ENCODE peak calls at places on chromosomes 5 and 9, in seven cellular contexts. L is cardiac muscle cell, M is nephron progenitor cell, T is tibial artery, R is breast epithelium, H is GM12865, B is bronchial epithelial cell. V is an unnamed sample.

GRCh38 chr9:76458903-76459690 is at the start of gene GCNT1:
- DNase-seq in L (peak; percentile 88), M (peak; percentile 95), T (peak; percentile 87), R (peak; percentile 74), H (peak; percentile 91), B (peak; percentile 82), V (peak; percentile 99)

GRCh38 chr5:141711687-141712086 is 29.7 kb upstream of the ARAP3 start:
- DNase-seq in L (no peak), M (no peak), T (no peak), R (no peak), H (no peak), B (no peak), V (no peak)

GRCh38 chr5:107554776-107555424 is 115.8 kb downstream of the EFNA5 start:
- DNase-seq in L (no peak), M (no peak), T (no peak), R (no peak), H (peak; percentile 42), B (no peak), V (no peak)

GRCh38 chr9:78821126-78821822 is 524.3 kb downstream of the PSAT1 start:
- DNase-seq in L (peak; percentile 30), M (no peak), T (no peak), R (no peak), H (peak; percentile 45), B (peak; percentile 44), V (no peak)

GRCh38 chr5:1734908-1735289 is 64.7 kb downstream of the MRPL36 start:
- DNase-seq in L (no peak), M (no peak), T (no peak), R (peak; percentile 10), H (no peak), B (no peak), V (no peak)

GRCh38 chr5:171895076-171895475 is 109.5 kb downstream of the SMIM23 start:
- DNase-seq in L (no peak), M (no peak), T (no peak), R (no peak), H (no peak), B (no peak), V (no peak)

GRCh38 chr9:113593682-113594281 is 130.3 kb downstream of the RGS3 start:
- DNase-seq in L (peak; percentile 98), M (peak; percentile 89), T (peak; percentile 99), R (peak; percentile 95), H (peak; percentile 77), B (peak; percentile 96), V (no peak)

GRCh38 chr5:19880859-19881436 is 107.1 kb downstream of the CDH18 start:
- DNase-seq in L (no peak), M (no peak), T (no peak), R (no peak), H (no peak), B (no peak), V (no peak)

GRCh38 chr5:78699565-78700143 is 51.1 kb upstream of the LHFPL2 start:
- DNase-seq in L (peak; percentile 88), M (no peak), T (no peak), R (peak; percentile 85), H (no peak), B (peak; percentile 100), V (no peak)

GRCh38 chr5:55427157-55427556 is 107.6 kb downstream of the PLPP1 start:
- DNase-seq in L (peak; percentile 67), M (no peak), T (no peak), R (no peak), H (no peak), B (peak; percentile 17), V (no peak)

GRCh38 chr9:78985084-78985738 is 586.6 kb upstream of the TLE4 start:
- DNase-seq in L (no peak), M (no peak), T (no peak), R (no peak), H (no peak), B (no peak), V (no peak)

GRCh38 chr9:4620881-4621555 is 41.1 kb upstream of the PLPP6 start:
- DNase-seq in L (peak; percentile 20), M (no peak), T (no peak), R (no peak), H (no peak), B (no peak), V (no peak)

GRCh38 chr9:94945191-94946144 is 219.0 kb downstream of the AOPEP start:
- DNase-seq in L (peak; percentile 66), M (no peak), T (peak; percentile 78), R (no peak), H (no peak), B (peak; percentile 93), V (no peak)

GRCh38 chr9:71322311-71322710 is 200.9 kb upstream of the TRPM3 start:
- DNase-seq in L (no peak), M (no peak), T (no peak), R (no peak), H (no peak), B (no peak), V (no peak)

GRCh38 chr5:129379406-129379805 is 80.7 kb upstream of the ADAMTS19 start:
- DNase-seq in L (peak; percentile 40), M (no peak), T (no peak), R (no peak), H (no peak), B (peak; percentile 32), V (no peak)

GRCh38 chr5:1101991-1102713 is 9.7 kb downstream of the SLC12A7 start:
- DNase-seq in L (peak; percentile 64), M (peak; percentile 76), T (no peak), R (no peak), H (no peak), B (no peak), V (no peak)

GRCh38 chr5:37812365-37812764 is 27.5 kb downstream of the GDNF start:
- DNase-seq in L (no peak), M (no peak), T (no peak), R (no peak), H (peak; percentile 24), B (no peak), V (no peak)

GRCh38 chr5:112348387-112348786 is 70.7 kb downstream of the EPB41L4A start:
- DNase-seq in L (no peak), M (no peak), T (no peak), R (no peak), H (peak; percentile 29), B (no peak), V (no peak)

GRCh38 chr5:140402258-140403074 is 833 bp downstream of the ANKHD1 start:
- DNase-seq in L (peak; percentile 48), M (peak; percentile 55), T (peak; percentile 72), R (peak; percentile 40), H (peak; percentile 61), B (peak; percentile 52), V (peak; percentile 47)

GRCh38 chr5:178542455-178542854 is 47.7 kb downstream of the COL23A1 start:
- DNase-seq in L (peak; percentile 79), M (no peak), T (no peak), R (no peak), H (no peak), B (no peak), V (no peak)

GRCh38 chr5:129031886-129032683 is 62.5 kb upstream of the ISOC1 start:
- DNase-seq in L (no peak), M (no peak), T (no peak), R (no peak), H (no peak), B (no peak), V (no peak)

GRCh38 chr5:173055983-173056782 is at the start of gene CREBRF:
- DNase-seq in L (peak; percentile 98), M (peak; percentile 96), T (peak; percentile 99), R (peak; percentile 97), H (peak; percentile 98), B (peak; percentile 83), V (peak; percentile 96)
- TF ChIP-seq CTCF in L (no peak), M (no peak), T (no peak), R (no peak), H (no peak), B (no peak), V (no peak)

GRCh38 chr5:170509323-170509660 is 5.5 kb downstream of the KCNIP1 start:
- DNase-seq in L (no peak), M (no peak), T (no peak), R (no peak), H (no peak), B (no peak), V (no peak)

GRCh38 chr5:170504598-170505266 is 912 bp downstream of the KCNIP1 start:
- DNase-seq in L (no peak), M (no peak), T (no peak), R (no peak), H (no peak), B (no peak), V (no peak)

GRCh38 chr5:170508036-170508435 is 4.2 kb downstream of the KCNIP1 start:
- DNase-seq in L (no peak), M (no peak), T (no peak), R (no peak), H (peak; percentile 6), B (peak; percentile 11), V (no peak)

GRCh38 chr5:170511550-170511949 is 7.7 kb downstream of the KCNIP1 start:
- DNase-seq in L (no peak), M (no peak), T (no peak), R (no peak), H (no peak), B (no peak), V (no peak)

GRCh38 chr5:170508660-170509322 is 5.0 kb downstream of the KCNIP1 start:
- DNase-seq in L (no peak), M (no peak), T (no peak), R (no peak), H (no peak), B (no peak), V (no peak)
- TF ChIP-seq CTCF in L (no peak), M (peak; percentile 13), T (no peak), R (no peak), H (no peak), B (no peak), V (no peak)

GRCh38 chr5:81397169-81397568 is 3.2 kb upstream of the ACOT12 start:
- DNase-seq in L (peak; percentile 75), M (no peak), T (no peak), R (no peak), H (no peak), B (no peak), V (no peak)

GRCh38 chr5:81400375-81400774 is 6.4 kb upstream of the ACOT12 start:
- DNase-seq in L (no peak), M (no peak), T (no peak), R (no peak), H (no peak), B (no peak), V (no peak)

GRCh38 chr5:81395262-81395661 is 1.3 kb upstream of the ACOT12 start:
- DNase-seq in L (no peak), M (no peak), T (no peak), R (no peak), H (no peak), B (no peak), V (no peak)

GRCh38 chr5:81401266-81401665 is 7.3 kb upstream of the ACOT12 start:
- DNase-seq in L (no peak), M (no peak), T (no peak), R (no peak), H (no peak), B (no peak), V (no peak)

GRCh38 chr5:81398741-81399140 is 4.8 kb upstream of the ACOT12 start:
- DNase-seq in L (no peak), M (no peak), T (no peak), R (no peak), H (no peak), B (no peak), V (no peak)
- TF ChIP-seq CTCF in L (no peak), M (no peak), T (no peak), R (no peak), H (no peak), B (no peak), V (no peak)

DNA sequence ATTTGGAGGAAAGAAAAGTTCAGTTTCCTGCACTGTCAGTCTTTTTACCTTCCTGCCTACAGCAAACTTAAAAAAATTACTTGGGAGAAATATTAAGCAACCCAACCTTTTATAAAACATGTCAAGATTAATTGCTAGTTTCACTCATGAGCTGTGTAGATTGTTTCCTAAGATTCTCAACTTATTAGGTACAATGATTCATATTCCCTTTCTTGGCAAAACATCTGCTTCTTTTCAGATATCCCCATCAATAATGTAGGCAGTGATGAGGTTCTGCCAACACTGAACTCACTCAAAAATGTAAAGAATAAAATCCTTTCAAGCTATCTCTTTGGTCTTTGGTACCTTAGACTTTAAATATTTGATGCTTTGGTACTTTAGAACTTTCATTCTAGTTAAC is 56.0 kb downstream of the ISL1 start:
- DNase-seq in L (no peak), M (no peak), T (no peak), R (no peak), H (no peak), B (no peak), V (no peak)
- TF ChIP-seq CTCF in L (no peak), M (no peak), T (no peak), R (no peak), H (no peak), B (no peak), V (no peak)

V was measured in activated B cell treated with CpG ODN at 0.5 μM for 24 hours.